ENCODE peak calls at places on chromosomes 11 and 22, in six cellular contexts. G is iPS DF 6.9; U is A549; P is T47D; T is activated effector memory CD4-positive, alpha-beta T cell treated with anti-CD3 and anti-CD28 coated beads, Interleukin-2, amount 50 U/mL, for 16 hours; N is stimulated activated naive CD8-positive, alpha-beta T cell treated with anti-CD3 and anti-CD28 coated beads, Interleukin-15, Interleukin-2, amounts not matched to agents 100 U/mL and 50 U/mL, for 24 hours. O is an unnamed sample.

GRCh38 chr11:78131956-78132355 is 7.5 kb downstream of the ALG8 start:
- DNase-seq in G (no peak), U (no peak), P (peak; percentile 25), T (no peak), N (no peak), O (no peak)

GRCh38 chr22:28142361-28142801 is 223.3 kb upstream of the PITPNB start:
- DNase-seq in G (no peak), U (no peak), P (peak; percentile 3), T (no peak), N (no peak), O (no peak)

GRCh38 chr11:60879104-60879503 is 11.8 kb downstream of the ZP1 start:
- DNase-seq in G (no peak), U (no peak), P (no peak), T (no peak), N (no peak), O (no peak)

GRCh38 chr22:26002456-26002855 is 166.8 kb upstream of the SEZ6L start:
- DNase-seq in G (no peak), U (no peak), P (no peak), T (no peak), N (no peak), O (no peak)

GRCh38 chr11:96306600-96306932 is 36.4 kb downstream of the MAML2 start:
- DNase-seq in G (no peak), U (no peak), P (no peak), T (no peak), N (no peak), O (no peak)

GRCh38 chr11:44985721-44986120 is 35.0 kb upstream of the TP53I11 start:
- DNase-seq in G (no peak), U (no peak), P (peak; percentile 32), T (peak; percentile 53), N (no peak), O (peak; percentile 49)

GRCh38 chr11:67379061-67380058 is 6.0 kb upstream of the CLCF1 start:
- DNase-seq in G (no peak), U (peak; percentile 86), P (no peak), T (no peak), N (no peak), O (no peak)

GRCh38 chr11:79013509-79013908 is 427.3 kb downstream of the TENM4 start:
- DNase-seq in G (no peak), U (no peak), P (no peak), T (no peak), N (no peak), O (no peak)

GRCh38 chr11:73972187-73972586 is 10.5 kb downstream of the UCP2 start:
- DNase-seq in G (no peak), U (no peak), P (no peak), T (peak; percentile 63), N (no peak), O (no peak)

GRCh38 chr11:8250446-8250845 is 13.2 kb downstream of the LMO1 start:
- DNase-seq in G (no peak), U (no peak), P (no peak), T (peak; percentile 55), N (no peak), O (peak; percentile 69)

GRCh38 chr11:69414773-69415187 is 66.7 kb upstream of the LINC01488 start:
- DNase-seq in G (no peak), U (no peak), P (no peak), T (no peak), N (no peak), O (no peak)

GRCh38 chr11:61848631-61849030 is 20.5 kb downstream of the FADS2 start:
- DNase-seq in G (no peak), U (no peak), P (no peak), T (no peak), N (no peak), O (no peak)

GRCh38 chr11:23727821-23728220 is 769.0 kb upstream of the LUZP2 start:
- DNase-seq in G (no peak), U (no peak), P (no peak), T (no peak), N (no peak), O (no peak)

GRCh38 chr11:32563600-32563959 is 20.1 kb upstream of the EIF3M start:
- DNase-seq in G (no peak), U (no peak), P (no peak), T (no peak), N (no peak), O (no peak)

GRCh38 chr22:25702046-25702445 is 39.9 kb upstream of the MYO18B start:
- DNase-seq in G (no peak), U (no peak), P (peak; percentile 18), T (no peak), N (no peak), O (no peak)

GRCh38 chr11:29669336-29669735 is 347.5 kb downstream of the KCNA4 start:
- DNase-seq in G (no peak), U (no peak), P (no peak), T (no peak), N (no peak), O (no peak)

GRCh38 chr22:28023036-28023435 is 104.0 kb upstream of the PITPNB start:
- DNase-seq in G (no peak), U (no peak), P (no peak), T (peak; percentile 34), N (no peak), O (peak; percentile 75)

GRCh38 chr11:44994753-44995152 is 44.1 kb upstream of the TP53I11 start:
- DNase-seq in G (no peak), U (no peak), P (no peak), T (no peak), N (no peak), O (no peak)

GRCh38 chr11:83073248-83073647 is 1.6 kb upstream of the RAB30 start:
- DNase-seq in G (no peak), U (no peak), P (no peak), T (no peak), N (no peak), O (no peak)

GRCh38 chr11:122293298-122294023 is 177.4 kb upstream of the BLID start:
- DNase-seq in G (no peak), U (no peak), P (no peak), T (no peak), N (no peak), O (no peak)

GRCh38 chr11:69307871-69308381 is 14.0 kb downstream of the MYEOV start:
- DNase-seq in G (no peak), U (no peak), P (no peak), T (peak; percentile 55), N (no peak), O (peak; percentile 53)

GRCh38 chr22:39528080-39528661 is 4.4 kb downstream of the RPS19BP1 start:
- DNase-seq in G (no peak), U (no peak), P (no peak), T (no peak), N (no peak), O (no peak)

GRCh38 chr11:33829430-33830141 is 55.3 kb upstream of the FBXO3 start:
- DNase-seq in G (peak; percentile 39), U (peak; percentile 81), P (peak; percentile 85), T (peak; percentile 76), N (peak; percentile 57), O (no peak)

GRCh38 chr11:101436511-101437142 is 147.2 kb downstream of the TRPC6 start:
- DNase-seq in G (peak; percentile 52), U (peak; percentile 12), P (peak; percentile 97), T (no peak), N (peak; percentile 8), O (no peak)

GRCh38 chr11:2090172-2091111 is 48.7 kb downstream of the IGF2 start:
- DNase-seq in G (no peak), U (no peak), P (no peak), T (peak; percentile 56), N (no peak), O (peak; percentile 84)

GRCh38 chr11:44226472-44226871 is 83.5 kb downstream of the ALX4 start:
- DNase-seq in G (no peak), U (no peak), P (no peak), T (no peak), N (no peak), O (no peak)

GRCh38 chr11:73978576-73979086 is 4.0 kb downstream of the UCP2 start:
- DNase-seq in G (no peak), U (no peak), P (no peak), T (no peak), N (no peak), O (no peak)

GRCh38 chr11:68706237-68706636 is 21.9 kb downstream of the GAL start:
- DNase-seq in G (no peak), U (no peak), P (no peak), T (no peak), N (no peak), O (peak; percentile 73)

GRCh38 chr11:128196235-128196634 is 391.1 kb downstream of the ETS1 start:
- DNase-seq in G (no peak), U (no peak), P (no peak), T (no peak), N (no peak), O (no peak)

GRCh38 chr11:83221694-83222093 is 28.2 kb downstream of the ANKRD42 start:
- DNase-seq in G (no peak), U (no peak), P (no peak), T (no peak), N (no peak), O (no peak)

GRCh38 chr11:66889974-66890373 is 33.1 kb downstream of the LRFN4 start:
- DNase-seq in G (no peak), U (no peak), P (no peak), T (no peak), N (no peak), O (no peak)

GRCh38 chr22:39534591-39535301 is 2.2 kb upstream of the RPS19BP1 start:
- DNase-seq in G (no peak), U (peak; percentile 52), P (peak; percentile 69), T (peak; percentile 94), N (peak; percentile 91), O (peak; percentile 93)

O was measured in mesenteric fat pad.